ENCODE peak calls at places on chromosome 10, in six cellular contexts. L is H1, J is K562, P is GM12891, V is HepG2, W is GM12878. Y is an unnamed sample.

GRCh38 chr10:79069325-79070090 is 742 bp downstream of the ZMIZ1 start:
- DNase-seq in L (no peak), J (peak), P (no peak), V (no peak), W (no peak), Y (peak)

GRCh38 chr10:126673565-126673964 is 3.1 kb upstream of the C10orf90 start:
- DNase-seq in L (no peak), J (no peak), P (no peak), V (no peak), W (no peak), Y (no peak)

GRCh38 chr10:129659881-129660280 is 192.8 kb downstream of the MGMT start:
- DNase-seq in L (no peak), J (no peak), P (no peak), V (no peak), W (no peak), Y (no peak)

GRCh38 chr10:123472606-123473005 is 193.5 kb upstream of the GPR26 start:
- DNase-seq in L (peak), J (no peak), P (no peak), V (no peak), W (no peak), Y (no peak)

GRCh38 chr10:11863353-11864105 is 40.4 kb downstream of the PROSER2 start:
- DNase-seq in L (no peak), J (no peak), P (peak), V (no peak), W (peak), Y (peak)

GRCh38 chr10:112991888-112992491 is 41.9 kb downstream of the TCF7L2 start:
- DNase-seq in L (no peak), J (no peak), P (no peak), V (peak), W (no peak), Y (no peak)

GRCh38 chr10:123428302-123428701 is 237.9 kb upstream of the GPR26 start:
- DNase-seq in L (no peak), J (no peak), P (no peak), V (peak), W (no peak), Y (no peak)

GRCh38 chr10:93554760-93555432 is 11.6 kb upstream of the FFAR4 start:
- DNase-seq in L (peak), J (peak), P (no peak), V (peak), W (no peak), Y (peak)

GRCh38 chr10:22620140-22620857 is 94.1 kb downstream of the PIP4K2A start:
- DNase-seq in L (no peak), J (peak), P (no peak), V (no peak), W (no peak), Y (no peak)

GRCh38 chr10:2839081-2839725 is 228.1 kb upstream of the PFKP start:
- DNase-seq in L (peak), J (peak), P (no peak), V (peak), W (no peak), Y (peak)

GRCh38 chr10:97673736-97674525 is 13.1 kb downstream of the AVPI1 start:
- DNase-seq in L (no peak), J (peak), P (no peak), V (no peak), W (no peak), Y (no peak)

GRCh38 chr10:77284797-77285196 is 352.8 kb downstream of the KCNMA1 start:
- DNase-seq in L (no peak), J (no peak), P (no peak), V (no peak), W (no peak), Y (no peak)

GRCh38 chr10:106917452-106918055 is 247.0 kb downstream of the SORCS1 start:
- DNase-seq in L (no peak), J (no peak), P (no peak), V (no peak), W (no peak), Y (no peak)

GRCh38 chr10:11907914-11908313 is 84.8 kb downstream of the PROSER2 start:
- DNase-seq in L (no peak), J (no peak), P (no peak), V (no peak), W (no peak), Y (no peak)

GRCh38 chr10:122495406-122496340 is 34.3 kb downstream of the HTRA1 start:
- DNase-seq in L (no peak), J (no peak), P (no peak), V (no peak), W (no peak), Y (no peak)

GRCh38 chr10:71390435-71390820 is 6.3 kb upstream of the CDH23 start:
- DNase-seq in L (no peak), J (no peak), P (no peak), V (no peak), W (no peak), Y (no peak)

DNA sequence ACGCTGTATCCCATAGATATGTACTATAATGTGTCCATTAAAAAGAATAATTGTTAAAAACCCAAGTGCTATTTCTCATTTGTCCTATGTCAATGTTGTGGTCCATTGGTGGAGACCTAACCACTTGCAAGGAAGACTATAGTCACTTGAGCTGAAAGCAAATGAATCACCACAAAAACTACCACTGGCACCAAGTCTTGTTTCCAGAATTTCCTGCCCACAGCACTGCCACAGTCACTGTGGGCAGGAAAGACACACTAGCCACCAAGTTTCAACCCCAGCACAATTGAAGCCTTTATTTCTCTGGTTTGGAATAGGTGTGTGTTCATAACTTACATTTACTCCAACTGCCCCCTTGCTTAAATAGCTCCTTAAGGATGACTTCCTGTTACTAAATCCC is 12.4 kb downstream of the DIP2C start:
- DNase-seq in L (no peak), J (no peak), P (no peak), V (no peak), W (no peak), Y (no peak)
- TF ChIP-seq POLR2AphosphoS5 in L (no peak), J (no peak), P (no peak), V (no peak), W (no peak), Y (no peak)

DNA sequence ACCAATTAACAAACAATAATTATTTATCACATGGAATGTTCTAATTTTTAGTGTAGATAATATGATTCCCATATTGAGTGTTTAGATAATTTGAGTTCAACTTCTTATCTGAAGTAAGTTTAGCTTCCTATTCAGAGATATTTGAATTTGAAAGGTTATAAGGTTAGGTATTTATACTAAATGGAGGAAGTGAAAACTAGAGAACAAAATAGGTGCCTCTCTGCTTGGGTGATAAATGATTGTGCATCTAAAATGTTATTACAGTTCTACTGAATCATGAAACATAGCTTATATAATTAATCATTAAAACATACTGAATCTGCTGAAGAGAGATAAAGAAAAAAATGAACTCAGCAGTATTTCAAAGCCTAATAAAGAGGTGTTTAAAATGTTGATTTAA is 1174.3 kb downstream of the XPNPEP1 start:
- DNase-seq in L (no peak), J (no peak), P (peak), V (no peak), W (no peak), Y (no peak)
- TF ChIP-seq TAF1 in L (no peak), J (no peak), P (no peak), V (no peak), W (no peak), Y (no peak)

DNA sequence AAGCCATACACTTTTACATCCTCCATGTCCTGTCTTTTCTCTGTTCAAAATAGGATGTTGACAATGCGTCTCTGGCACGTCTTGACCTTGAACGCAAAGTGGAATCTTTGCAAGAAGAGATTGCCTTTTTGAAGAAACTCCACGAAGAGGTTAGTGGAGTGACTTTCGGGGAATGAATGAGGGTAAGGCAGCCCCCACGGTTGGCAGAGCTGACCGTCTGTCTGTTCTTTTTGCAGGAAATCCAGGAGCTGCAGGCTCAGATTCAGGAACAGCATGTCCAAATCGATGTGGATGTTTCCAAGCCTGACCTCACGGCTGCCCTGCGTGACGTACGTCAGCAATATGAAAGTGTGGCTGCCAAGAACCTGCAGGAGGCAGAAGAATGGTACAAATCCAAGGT is 5.5 kb downstream of the VIM start:
- DNase-seq in L (no peak), J (no peak), P (no peak), V (no peak), W (no peak), Y (no peak)
- TF ChIP-seq POLR2A in L (no peak), J (peak), P (no peak), V (no peak), W (no peak), Y (no peak)

GRCh38 chr10:44961931-44962750 is 2.5 kb downstream of the RASSF4 start:
- DNase-seq in L (peak), J (no peak), P (no peak), V (no peak), W (no peak), Y (no peak)

GRCh38 chr10:44965651-44966097 is 6.1 kb downstream of the RASSF4 start:
- DNase-seq in L (peak), J (no peak), P (no peak), V (no peak), W (no peak), Y (no peak)

GRCh38 chr10:44962870-44963738 is 3.5 kb downstream of the RASSF4 start:
- DNase-seq in L (peak), J (no peak), P (no peak), V (peak), W (no peak), Y (no peak)

GRCh38 chr10:44965104-44965503 is 5.5 kb downstream of the RASSF4 start:
- DNase-seq in L (peak), J (no peak), P (no peak), V (no peak), W (no peak), Y (no peak)

GRCh38 chr10:44963772-44964633 is 4.4 kb downstream of the RASSF4 start:
- DNase-seq in L (peak), J (no peak), P (no peak), V (peak), W (no peak), Y (no peak)
- TF ChIP-seq POLR2AphosphoS5 in L (no peak), J (no peak), P (no peak), V (peak), W (no peak), Y (no peak)

GRCh38 chr10:109126016-109126415 is 797.3 kb downstream of the XPNPEP1 start:
- DNase-seq in L (no peak), J (no peak), P (no peak), V (no peak), W (no peak), Y (no peak)
- TF ChIP-seq TAF1 in L (no peak), J (no peak), P (no peak), V (no peak), W (no peak), Y (no peak)

DNA sequence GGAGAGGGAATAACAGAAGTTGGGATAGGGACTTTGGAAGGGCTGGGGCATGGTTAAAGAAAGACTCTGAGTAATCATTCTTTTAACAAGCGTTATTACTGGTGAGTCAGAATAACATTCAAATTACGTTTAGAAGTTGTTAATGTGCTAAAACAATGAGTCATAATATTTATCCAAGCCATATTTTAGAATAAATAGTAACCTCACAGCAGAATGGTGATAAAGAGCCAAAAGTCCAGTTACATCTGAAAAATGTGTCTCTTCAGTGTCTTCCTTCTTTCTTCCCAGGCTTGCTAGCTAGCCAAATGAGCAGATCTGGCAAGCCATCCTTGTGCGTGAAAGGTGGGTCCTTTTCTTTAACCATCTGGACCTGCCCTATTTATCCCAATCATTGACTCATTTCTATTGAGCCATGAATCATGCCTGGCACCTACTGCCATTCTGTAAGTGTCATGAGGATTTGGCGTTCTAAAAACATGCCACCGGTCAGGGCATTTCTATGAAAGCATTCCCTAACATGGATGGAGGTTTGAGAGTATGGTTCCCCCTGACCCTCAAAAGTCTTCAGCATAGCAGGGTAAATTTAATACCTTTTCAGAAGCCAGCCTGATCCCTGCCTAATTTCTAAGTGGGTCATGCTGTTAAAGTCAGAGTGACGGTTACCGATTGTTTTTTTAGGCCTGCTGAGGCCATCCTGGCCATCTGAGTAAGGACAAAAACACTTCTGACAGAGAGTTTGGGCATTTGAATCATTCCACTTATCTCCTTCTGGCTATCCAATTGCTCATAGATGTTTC is 26.8 kb downstream of the MYPN start:
- DNase-seq in L (no peak), J (no peak), P (no peak), V (no peak), W (no peak), Y (no peak)
- TF ChIP-seq POLR2A in L (no peak), J (no peak), P (no peak), V (no peak), W (no peak), Y (no peak)

GRCh38 chr10:30048768-30049507 is 10.4 kb downstream of the JCAD start:
- DNase-seq in L (no peak), J (no peak), P (no peak), V (no peak), W (no peak), Y (no peak)
- TF ChIP-seq POLR2AphosphoS5 in L (no peak), J (no peak), P (no peak), V (no peak), W (no peak), Y (no peak)

GRCh38 chr10:118002581-118002980 is 44.2 kb downstream of the RAB11FIP2 start:
- DNase-seq in L (no peak), J (peak), P (no peak), V (no peak), W (no peak), Y (no peak)

GRCh38 chr10:118007773-118008172 is 39.0 kb downstream of the RAB11FIP2 start:
- DNase-seq in L (no peak), J (peak), P (no peak), V (no peak), W (no peak), Y (no peak)

GRCh38 chr10:117997673-117998072 is 49.1 kb downstream of the RAB11FIP2 start:
- DNase-seq in L (no peak), J (no peak), P (no peak), V (no peak), W (no peak), Y (no peak)

GRCh38 chr10:118003146-118003545 is 43.6 kb downstream of the RAB11FIP2 start:
- DNase-seq in L (no peak), J (no peak), P (no peak), V (no peak), W (no peak), Y (no peak)
- TF ChIP-seq TAF1 in L (no peak), J (no peak), P (no peak), V (no peak), W (no peak), Y (no peak)

DNA sequence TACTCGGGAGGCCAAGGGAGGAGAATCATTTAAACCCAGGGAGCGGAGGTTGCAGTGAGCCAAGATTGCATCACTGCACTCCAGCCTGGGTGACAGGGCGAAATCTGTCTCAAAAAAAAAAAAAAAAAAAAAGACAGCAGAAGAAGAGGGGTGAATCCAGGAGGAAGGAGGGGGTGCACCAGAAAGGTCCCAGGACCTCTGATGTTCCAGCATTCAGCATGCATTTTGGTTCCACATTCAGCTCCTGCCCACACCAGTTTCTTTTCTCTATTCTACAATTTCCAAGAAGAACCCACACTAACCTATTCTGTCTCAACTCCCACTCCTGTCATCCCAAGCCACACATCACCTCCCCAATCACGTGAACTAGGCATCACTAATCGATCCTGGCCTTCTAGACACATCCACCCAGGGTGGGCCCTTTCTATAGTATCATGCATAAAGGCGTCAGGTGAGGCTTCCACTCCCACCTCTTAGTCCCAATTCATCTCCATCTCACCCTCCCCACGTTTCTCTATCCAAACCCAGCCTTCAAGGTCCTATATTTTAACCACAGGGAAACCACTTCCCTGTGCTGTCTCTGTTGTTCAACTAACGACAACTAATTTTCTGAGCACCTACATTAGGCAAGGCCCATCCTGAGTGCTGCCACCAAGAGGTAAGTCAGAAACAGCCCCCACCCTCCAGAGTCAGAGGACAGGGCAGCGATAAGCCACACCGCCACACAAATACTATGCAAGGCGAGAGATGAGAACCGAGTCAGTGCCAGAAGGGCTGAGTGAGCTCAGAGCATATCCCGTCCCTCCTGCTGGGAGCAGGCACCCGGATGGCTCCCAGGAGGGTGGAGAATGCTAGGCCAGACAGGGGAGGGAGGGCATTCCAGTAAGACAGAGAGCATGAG is 2.2 kb downstream of the ANXA11 start:
- DNase-seq in L (no peak), J (peak), P (no peak), V (peak), W (peak), Y (peak)
- TF ChIP-seq POLR2A in L (no peak), J (peak), P (no peak), V (peak), W (peak), Y (peak)